ENCODE peak calls at places on chromosomes 3 and 15, in four cellular contexts. One of them, this sample, is unnamed.

GRCh38 chr3:34090876-34091275 is 292.4 kb downstream of the PDCD6IP start:
- DNase-seq in K562: no peak
- DNase-seq in HepG2: no peak
- DNase-seq in WTC11: no peak
- DNase-seq in this sample: no peak

GRCh38 chr3:171904829-171905228 is 61.7 kb downstream of the TMEM212 start:
- DNase-seq in K562: no peak
- DNase-seq in HepG2: peak
- DNase-seq in WTC11: no peak
- DNase-seq in this sample: peak

GRCh38 chr3:133934073-133934970 is 38.6 kb upstream of the RAB6B start:
- DNase-seq in K562: no peak
- DNase-seq in HepG2: no peak
- DNase-seq in WTC11: no peak
- DNase-seq in this sample: no peak

GRCh38 chr15:38176155-38176554 is 76.5 kb upstream of the SPRED1 start:
- DNase-seq in K562: no peak
- DNase-seq in HepG2: no peak
- DNase-seq in WTC11: no peak
- DNase-seq in this sample: peak

GRCh38 chr3:187738400-187739124 is 6.7 kb downstream of the BCL6 start:
- DNase-seq in K562: peak
- DNase-seq in HepG2: peak
- DNase-seq in WTC11: peak
- DNase-seq in this sample: peak

GRCh38 chr15:67520276-67520975 is 505 bp upstream of the C15orf61 start:
- DNase-seq in K562: no peak
- DNase-seq in HepG2: no peak
- DNase-seq in WTC11: no peak
- DNase-seq in this sample: peak

GRCh38 chr3:170712336-170712735 is 126.5 kb upstream of the SLC7A14 start:
- DNase-seq in K562: no peak
- DNase-seq in HepG2: no peak
- DNase-seq in WTC11: no peak
- DNase-seq in this sample: peak

GRCh38 chr3:192929755-192930491 is 12.3 kb upstream of the MB21D2 start:
- DNase-seq in K562: no peak
- DNase-seq in HepG2: no peak
- DNase-seq in WTC11: no peak
- DNase-seq in this sample: no peak

GRCh38 chr3:72127843-72128242 is 342.9 kb upstream of the PROK2 start:
- DNase-seq in K562: no peak
- DNase-seq in HepG2: no peak
- DNase-seq in WTC11: no peak
- DNase-seq in this sample: peak

GRCh38 chr3:55709411-55709997 is 222.4 kb upstream of the WNT5A start:
- DNase-seq in K562: no peak
- DNase-seq in HepG2: no peak
- DNase-seq in WTC11: no peak
- DNase-seq in this sample: no peak

GRCh38 chr15:49645937-49646336 is 25.1 kb downstream of the DTWD1 start:
- DNase-seq in K562: no peak
- DNase-seq in HepG2: peak
- DNase-seq in WTC11: no peak
- DNase-seq in this sample: peak

GRCh38 chr3:31247063-31247447 is 285.7 kb upstream of the STT3B start:
- DNase-seq in K562: no peak
- DNase-seq in HepG2: no peak
- DNase-seq in WTC11: no peak
- DNase-seq in this sample: no peak

GRCh38 chr15:48897144-48897814 is 19.3 kb downstream of the EID1 start:
- DNase-seq in K562: peak
- DNase-seq in HepG2: no peak
- DNase-seq in WTC11: no peak
- DNase-seq in this sample: peak

GRCh38 chr3:17544632-17545031 is 197.8 kb downstream of the TBC1D5 start:
- DNase-seq in K562: no peak
- DNase-seq in HepG2: no peak
- DNase-seq in WTC11: no peak
- DNase-seq in this sample: peak

GRCh38 chr15:38217788-38218609 is 34.6 kb upstream of the SPRED1 start:
- DNase-seq in K562: no peak
- DNase-seq in HepG2: no peak
- DNase-seq in WTC11: no peak
- DNase-seq in this sample: no peak

GRCh38 chr15:31083394-31083790 is 18.1 kb downstream of the TRPM1 start:
- DNase-seq in K562: no peak
- DNase-seq in HepG2: peak
- DNase-seq in WTC11: no peak
- DNase-seq in this sample: no peak

GRCh38 chr3:72973031-72973723 is 23.4 kb upstream of the PPP4R2 start:
- DNase-seq in K562: no peak
- DNase-seq in HepG2: peak
- DNase-seq in WTC11: no peak
- DNase-seq in this sample: peak

GRCh38 chr15:29596266-29596665 is 226.0 kb downstream of the TJP1 start:
- DNase-seq in K562: no peak
- DNase-seq in HepG2: no peak
- DNase-seq in WTC11: no peak
- DNase-seq in this sample: peak

GRCh38 chr3:112629425-112629824 is 11.5 kb downstream of the CCDC80 start:
- DNase-seq in K562: no peak
- DNase-seq in HepG2: no peak
- DNase-seq in WTC11: no peak
- DNase-seq in this sample: peak

GRCh38 chr3:49462222-49462621 is 7.8 kb upstream of the DAG1 start:
- DNase-seq in K562: peak
- DNase-seq in HepG2: peak
- DNase-seq in WTC11: no peak
- DNase-seq in this sample: peak

GRCh38 chr3:59133350-59133749 is 83.5 kb upstream of the CFAP20DC start:
- DNase-seq in K562: no peak
- DNase-seq in HepG2: no peak
- DNase-seq in WTC11: no peak
- DNase-seq in this sample: peak

GRCh38 chr3:180335056-180335455 is 266.9 kb upstream of the TTC14 start:
- DNase-seq in K562: no peak
- DNase-seq in HepG2: no peak
- DNase-seq in WTC11: no peak
- DNase-seq in this sample: no peak

GRCh38 chr15:68789921-68790575 is 30.6 kb downstream of the ANP32A start:
- DNase-seq in K562: no peak
- DNase-seq in HepG2: no peak
- DNase-seq in WTC11: peak
- DNase-seq in this sample: peak

GRCh38 chr3:171815977-171816595 is 5.8 kb upstream of the PLD1 start:
- DNase-seq in K562: no peak
- DNase-seq in HepG2: no peak
- DNase-seq in WTC11: no peak
- DNase-seq in this sample: no peak

GRCh38 chr3:197216914-197217313 is 81.5 kb downstream of the DLG1 start:
- DNase-seq in K562: no peak
- DNase-seq in HepG2: no peak
- DNase-seq in WTC11: no peak
- DNase-seq in this sample: peak

GRCh38 chr3:100420885-100421284 is 19.5 kb downstream of the LNP1 start:
- DNase-seq in K562: no peak
- DNase-seq in HepG2: no peak
- DNase-seq in WTC11: no peak
- DNase-seq in this sample: no peak
- TF ChIP-seq USF2 in K562: no peak
- TF ChIP-seq USF2 in HepG2: no peak
- TF ChIP-seq USF2 in WTC11: no peak
- TF ChIP-seq USF2 in this sample: no peak

GRCh38 chr3:138270245-138270644 is 59.4 kb downstream of the NME9 start:
- DNase-seq in K562: no peak
- DNase-seq in HepG2: no peak
- DNase-seq in WTC11: no peak
- DNase-seq in this sample: no peak

GRCh38 chr3:138267083-138267482 is 62.6 kb downstream of the NME9 start:
- DNase-seq in K562: no peak
- DNase-seq in HepG2: no peak
- DNase-seq in WTC11: no peak
- DNase-seq in this sample: no peak

GRCh38 chr3:138265745-138266144 is 63.9 kb downstream of the NME9 start:
- DNase-seq in K562: no peak
- DNase-seq in HepG2: no peak
- DNase-seq in WTC11: no peak
- DNase-seq in this sample: no peak

GRCh38 chr3:138271189-138271794 is 58.4 kb downstream of the NME9 start:
- DNase-seq in K562: no peak
- DNase-seq in HepG2: no peak
- DNase-seq in WTC11: no peak
- DNase-seq in this sample: no peak
- TF ChIP-seq USF2 in K562: no peak
- TF ChIP-seq USF2 in HepG2: no peak
- TF ChIP-seq USF2 in WTC11: no peak
- TF ChIP-seq USF2 in this sample: no peak

GRCh38 chr15:75140080-75140879 is 61.4 kb upstream of the C15orf39 start:
- DNase-seq in K562: peak
- DNase-seq in HepG2: peak
- DNase-seq in WTC11: no peak
- DNase-seq in this sample: no peak
- TF ChIP-seq USF2 in K562: no peak
- TF ChIP-seq USF2 in HepG2: no peak
- TF ChIP-seq USF2 in WTC11: no peak
- TF ChIP-seq USF2 in this sample: no peak

GRCh38 chr3:159824341-159824740 is 164.3 kb upstream of the IL12A start:
- DNase-seq in K562: no peak
- DNase-seq in HepG2: peak
- DNase-seq in WTC11: no peak
- DNase-seq in this sample: peak
- TF ChIP-seq USF2 in K562: no peak
- TF ChIP-seq USF2 in HepG2: no peak
- TF ChIP-seq USF2 in WTC11: no peak
- TF ChIP-seq USF2 in this sample: no peak

GRCh38 chr3:141482250-141482937 is 4.4 kb upstream of the RASA2 start:
- DNase-seq in K562: no peak
- DNase-seq in HepG2: peak
- DNase-seq in WTC11: no peak
- DNase-seq in this sample: peak
- TF ChIP-seq USF2 in K562: no peak
- TF ChIP-seq USF2 in HepG2: no peak
- TF ChIP-seq USF2 in WTC11: no peak
- TF ChIP-seq USF2 in this sample: no peak

This sample was measured in IMR-90.